ENCODE peak calls at places on chromosomes 3 and 15, in six cellular contexts. One of them, this sample, is unnamed.
A peak's percentile ranks its signal among the peaks of the same experiment; 100 is the strongest.

GRCh38 chr15:87597346-87598052 is 659.0 kb downstream of the NTRK3 start:
- DNase-seq in esophagus squamous epithelium: no peak
- DNase-seq in K562: peak; percentile 30
- DNase-seq in transverse colon: no peak
- DNase-seq in ovary: no peak
- DNase-seq in HepG2: no peak
- DNase-seq in this sample: no peak

GRCh38 chr3:194205675-194206133 is 69.8 kb downstream of the HES1 start:
- DNase-seq in transverse colon: no peak
- DNase-seq in K562: no peak
- DNase-seq in ovary: no peak
- DNase-seq in HepG2: no peak
- DNase-seq in esophagus squamous epithelium: no peak
- DNase-seq in this sample: no peak

GRCh38 chr3:164620956-164621355 is 457.3 kb downstream of the SI start:
- DNase-seq in ovary: no peak
- DNase-seq in K562: no peak
- DNase-seq in HepG2: no peak
- DNase-seq in transverse colon: no peak
- DNase-seq in esophagus squamous epithelium: no peak
- DNase-seq in this sample: no peak

GRCh38 chr3:53224026-53224425 is 31.8 kb downstream of the TKT start:
- DNase-seq in HepG2: no peak
- DNase-seq in esophagus squamous epithelium: no peak
- DNase-seq in K562: no peak
- DNase-seq in ovary: no peak
- DNase-seq in transverse colon: no peak
- DNase-seq in this sample: no peak

GRCh38 chr3:171783086-171783485 is 27.2 kb downstream of the PLD1 start:
- DNase-seq in K562: no peak
- DNase-seq in HepG2: no peak
- DNase-seq in transverse colon: no peak
- DNase-seq in esophagus squamous epithelium: no peak
- DNase-seq in ovary: no peak
- DNase-seq in this sample: no peak

GRCh38 chr3:71258526-71258925 is 325.0 kb downstream of the FOXP1 start:
- DNase-seq in HepG2: peak; percentile 81
- DNase-seq in K562: no peak
- DNase-seq in transverse colon: no peak
- DNase-seq in ovary: no peak
- DNase-seq in esophagus squamous epithelium: no peak
- DNase-seq in this sample: no peak

GRCh38 chr3:124519844-124520243 is 210.4 kb upstream of the UMPS start:
- DNase-seq in K562: no peak
- DNase-seq in esophagus squamous epithelium: no peak
- DNase-seq in HepG2: no peak
- DNase-seq in transverse colon: no peak
- DNase-seq in ovary: no peak
- DNase-seq in this sample: no peak

GRCh38 chr3:69016901-69017300 is 3.4 kb upstream of the EOGT start:
- DNase-seq in transverse colon: no peak
- DNase-seq in ovary: no peak
- DNase-seq in HepG2: no peak
- DNase-seq in esophagus squamous epithelium: no peak
- DNase-seq in K562: no peak
- DNase-seq in this sample: no peak

GRCh38 chr15:50876989-50877360 is 31.5 kb upstream of the AP4E1 start:
- DNase-seq in esophagus squamous epithelium: no peak
- DNase-seq in K562: peak; percentile 77
- DNase-seq in transverse colon: peak; percentile 81
- DNase-seq in HepG2: peak; percentile 78
- DNase-seq in ovary: peak; percentile 72
- DNase-seq in this sample: peak; percentile 75
- TF ChIP-seq POLR2A in esophagus squamous epithelium: no peak
- TF ChIP-seq POLR2A in K562: no peak
- TF ChIP-seq POLR2A in transverse colon: no peak
- TF ChIP-seq POLR2A in HepG2: no peak
- TF ChIP-seq POLR2A in ovary: no peak
- TF ChIP-seq POLR2A in this sample: no peak

GRCh38 chr15:76349301-76350070 is 12.9 kb downstream of the ISL2 start:
- DNase-seq in HepG2: no peak
- DNase-seq in transverse colon: no peak
- DNase-seq in ovary: no peak
- DNase-seq in K562: no peak
- DNase-seq in esophagus squamous epithelium: no peak
- DNase-seq in this sample: no peak

GRCh38 chr15:76345880-76346665 is 9.5 kb downstream of the ISL2 start:
- DNase-seq in HepG2: peak; percentile 61
- DNase-seq in ovary: no peak
- DNase-seq in K562: no peak
- DNase-seq in esophagus squamous epithelium: no peak
- DNase-seq in transverse colon: peak; percentile 81
- DNase-seq in this sample: no peak

GRCh38 chr15:76345269-76345879 is 8.8 kb downstream of the ISL2 start:
- DNase-seq in HepG2: no peak
- DNase-seq in esophagus squamous epithelium: no peak
- DNase-seq in transverse colon: no peak
- DNase-seq in K562: no peak
- DNase-seq in ovary: no peak
- DNase-seq in this sample: no peak

GRCh38 chr15:76346666-76347506 is 10.3 kb downstream of the ISL2 start:
- DNase-seq in esophagus squamous epithelium: no peak
- DNase-seq in transverse colon: peak; percentile 38
- DNase-seq in HepG2: no peak
- DNase-seq in K562: no peak
- DNase-seq in ovary: no peak
- DNase-seq in this sample: no peak

DNA sequence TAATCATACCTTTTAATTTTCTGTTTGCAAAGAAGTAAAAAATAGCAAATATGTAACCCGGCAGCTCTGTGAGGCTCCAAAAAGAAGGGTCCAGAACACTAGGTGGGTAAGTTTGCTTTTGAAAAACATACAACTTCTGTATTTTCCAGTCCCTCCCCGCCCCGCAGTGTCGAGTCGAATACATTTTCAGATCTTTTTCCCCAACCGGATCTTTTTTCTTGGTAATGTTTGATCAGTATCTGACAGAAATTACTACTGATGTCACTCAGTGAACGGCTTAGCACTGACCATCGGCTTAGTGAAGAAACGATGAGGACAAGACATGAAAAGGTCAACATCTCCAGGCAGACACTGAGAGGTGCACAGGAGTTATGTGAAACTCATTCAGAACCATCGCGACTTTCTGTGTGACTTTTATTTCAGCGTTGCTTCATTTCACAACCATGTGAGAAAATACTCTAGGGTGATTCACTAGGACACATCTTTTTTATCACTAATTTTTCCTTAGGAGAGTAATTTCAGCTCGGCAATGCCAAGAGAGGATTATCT is 11.0 kb downstream of the ISL2 start:
- DNase-seq in K562: no peak
- DNase-seq in HepG2: no peak
- DNase-seq in transverse colon: no peak
- DNase-seq in ovary: no peak
- DNase-seq in esophagus squamous epithelium: no peak
- DNase-seq in this sample: no peak
- H3K27me3 ChIP-seq in K562: no peaks in the 10 kb centered on the region
- H3K27me3 ChIP-seq in HepG2: no peaks in the 10 kb centered on the region
- H3K27me3 ChIP-seq in transverse colon: peaks cover 62% of the 10 kb centered on the region
- H3K27me3 ChIP-seq in ovary: peaks cover 7% of the 10 kb centered on the region
- H3K27me3 ChIP-seq in esophagus squamous epithelium: peaks cover 60% of the 10 kb centered on the region
- H3K27me3 ChIP-seq in this sample: peaks cover 43% of the 10 kb centered on the region

DNA sequence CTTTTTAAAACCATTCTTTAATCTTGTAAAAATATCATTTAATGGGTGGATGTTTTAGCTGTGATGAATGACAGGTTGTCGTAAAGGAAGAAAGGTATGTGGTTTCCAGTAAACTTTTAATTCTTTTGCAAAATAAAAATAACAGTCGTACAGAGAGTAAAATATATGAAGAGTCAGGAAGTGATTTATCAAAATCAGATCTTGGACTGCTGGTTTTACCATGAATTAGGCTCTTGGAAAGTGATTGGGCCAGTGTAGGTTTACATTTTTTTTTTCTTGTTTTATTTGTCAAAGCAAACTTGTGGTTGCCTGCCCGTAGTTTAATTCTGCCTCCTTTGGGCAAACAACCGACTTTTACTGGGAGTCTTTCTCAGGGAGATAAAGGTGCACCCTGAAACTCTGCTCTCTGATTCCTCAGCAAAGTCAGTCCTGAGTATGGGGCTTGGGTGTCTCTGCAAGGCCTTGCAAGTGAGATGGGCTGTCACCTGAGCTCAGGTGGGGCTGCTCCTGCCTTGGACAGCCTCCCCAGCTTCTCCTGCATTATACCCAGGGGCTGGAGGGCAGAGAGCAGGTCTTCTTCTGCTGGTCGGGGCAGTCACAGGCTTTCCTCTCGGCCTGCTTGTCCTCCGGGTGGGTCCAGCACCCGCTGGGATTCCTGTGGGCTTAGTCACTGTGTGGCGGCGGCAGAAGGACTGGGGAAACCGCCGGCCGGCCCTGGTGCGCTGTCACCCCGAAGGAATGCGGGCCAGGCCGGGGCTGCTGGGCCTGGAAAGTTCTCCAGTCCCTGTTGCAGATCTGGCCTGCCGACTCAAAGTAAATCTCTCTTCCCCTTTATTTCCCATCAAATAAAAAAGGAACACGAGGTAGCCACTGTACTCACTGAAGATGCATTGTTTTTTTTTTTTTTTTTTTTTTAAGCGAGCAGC is 79.0 kb downstream of the IGF1R start:
- DNase-seq in transverse colon: peak; percentile 89
- DNase-seq in HepG2: peak; percentile 89
- DNase-seq in esophagus squamous epithelium: no peak
- DNase-seq in K562: no peak
- DNase-seq in ovary: peak; percentile 87
- DNase-seq in this sample: peak; percentile 89
- TF ChIP-seq POLR2A in transverse colon: no peak
- TF ChIP-seq POLR2A in HepG2: no peak
- TF ChIP-seq POLR2A in esophagus squamous epithelium: no peak
- TF ChIP-seq POLR2A in K562: no peak
- TF ChIP-seq POLR2A in ovary: no peak
- TF ChIP-seq POLR2A in this sample: no peak

DNA sequence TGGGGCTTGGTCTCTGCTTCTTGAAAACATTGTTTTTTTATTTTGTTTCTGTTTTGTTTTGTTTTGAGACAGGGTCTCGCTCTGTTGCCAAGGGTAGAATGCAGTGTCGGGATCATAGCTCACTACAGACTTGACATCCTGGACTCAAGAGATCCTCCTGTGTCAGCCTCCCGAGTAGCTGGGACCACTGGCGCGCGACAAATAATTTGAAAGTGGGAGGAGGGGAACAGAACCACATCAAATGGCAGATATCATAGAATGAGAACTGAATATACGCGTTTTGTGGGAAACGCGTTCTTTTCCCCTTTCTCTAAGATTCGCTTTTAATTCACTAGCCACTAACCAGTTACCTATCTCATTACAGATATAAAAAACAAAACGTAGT is 641 bp upstream of the VPS13C start:
- DNase-seq in HepG2: no peak
- DNase-seq in transverse colon: no peak
- DNase-seq in K562: no peak
- DNase-seq in ovary: no peak
- DNase-seq in esophagus squamous epithelium: no peak
- DNase-seq in this sample: no peak
- H3K27me3 ChIP-seq in HepG2: peaks cover 3% of the 10 kb centered on the region
- H3K27me3 ChIP-seq in transverse colon: peaks cover 3% of the 10 kb centered on the region
- H3K27me3 ChIP-seq in K562: no peaks in the 10 kb centered on the region
- H3K27me3 ChIP-seq in ovary: no peaks in the 10 kb centered on the region
- H3K27me3 ChIP-seq in esophagus squamous epithelium: peaks cover 58% of the 10 kb centered on the region
- H3K27me3 ChIP-seq in this sample: no peaks in the 10 kb centered on the region

GRCh38 chr3:50214824-50215223 is 9.8 kb downstream of the SLC38A3 start:
- DNase-seq in K562: no peak
- DNase-seq in HepG2: no peak
- DNase-seq in esophagus squamous epithelium: no peak
- DNase-seq in ovary: no peak
- DNase-seq in transverse colon: no peak
- DNase-seq in this sample: no peak
- TF ChIP-seq POLR2A in K562: no peak
- TF ChIP-seq POLR2A in HepG2: no peak
- TF ChIP-seq POLR2A in esophagus squamous epithelium: no peak
- TF ChIP-seq POLR2A in ovary: no peak
- TF ChIP-seq POLR2A in transverse colon: no peak
- TF ChIP-seq POLR2A in this sample: no peak

DNA sequence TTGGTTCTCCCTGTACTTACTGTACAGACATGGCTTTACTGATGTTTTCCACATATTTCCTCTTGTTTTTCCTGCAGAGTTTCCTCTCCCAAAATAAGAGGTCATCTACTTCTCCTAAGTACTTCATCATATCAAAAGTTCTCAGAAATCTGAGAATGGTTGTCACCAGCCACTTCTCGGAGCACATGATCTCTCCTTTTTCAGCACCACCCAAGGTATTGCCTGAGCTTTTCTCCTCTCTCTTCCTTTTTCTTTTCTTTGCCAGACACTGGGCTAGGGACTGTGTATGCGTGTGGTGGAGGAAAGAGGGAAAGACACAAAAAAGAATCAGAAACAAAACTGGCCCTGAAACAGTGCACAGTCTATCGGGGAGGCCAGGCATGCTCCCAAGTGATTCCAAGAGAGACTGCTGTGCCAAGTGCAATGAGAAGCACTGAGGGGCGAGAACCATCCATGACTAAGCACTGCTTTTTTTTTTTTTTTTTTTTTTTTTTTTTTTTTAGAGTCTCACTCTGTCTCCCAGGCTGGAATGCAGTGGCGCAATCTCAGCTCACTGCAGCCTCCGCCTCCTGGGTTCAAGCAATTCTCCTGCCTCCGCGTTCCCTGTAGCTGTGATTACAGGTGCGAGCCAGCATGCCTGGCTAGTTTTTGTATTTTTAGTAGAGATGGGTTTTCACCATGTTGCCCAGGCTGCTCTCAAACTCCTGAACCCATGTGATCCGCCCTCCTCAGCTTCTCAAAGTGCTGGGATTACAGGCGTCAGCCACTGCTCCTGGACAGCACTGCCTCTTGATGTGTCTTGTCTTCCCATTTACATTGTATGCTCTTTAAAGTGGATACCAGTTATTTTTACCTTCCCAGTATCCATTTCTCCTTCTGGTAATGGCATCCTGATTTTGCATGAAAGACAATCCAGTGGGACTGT is 194.0 kb upstream of the FEZF2 start:
- DNase-seq in K562: no peak
- DNase-seq in esophagus squamous epithelium: no peak
- DNase-seq in transverse colon: no peak
- DNase-seq in ovary: peak; percentile 60
- DNase-seq in HepG2: peak; percentile 10
- DNase-seq in this sample: peak; percentile 15
- H3K27me3 ChIP-seq in K562: no peaks in the 10 kb centered on the region
- H3K27me3 ChIP-seq in esophagus squamous epithelium: peaks cover 17% of the 10 kb centered on the region
- H3K27me3 ChIP-seq in transverse colon: no peaks in the 10 kb centered on the region
- H3K27me3 ChIP-seq in ovary: no peaks in the 10 kb centered on the region
- H3K27me3 ChIP-seq in HepG2: peaks cover 5% of the 10 kb centered on the region
- H3K27me3 ChIP-seq in this sample: no peaks in the 10 kb centered on the region

DNA sequence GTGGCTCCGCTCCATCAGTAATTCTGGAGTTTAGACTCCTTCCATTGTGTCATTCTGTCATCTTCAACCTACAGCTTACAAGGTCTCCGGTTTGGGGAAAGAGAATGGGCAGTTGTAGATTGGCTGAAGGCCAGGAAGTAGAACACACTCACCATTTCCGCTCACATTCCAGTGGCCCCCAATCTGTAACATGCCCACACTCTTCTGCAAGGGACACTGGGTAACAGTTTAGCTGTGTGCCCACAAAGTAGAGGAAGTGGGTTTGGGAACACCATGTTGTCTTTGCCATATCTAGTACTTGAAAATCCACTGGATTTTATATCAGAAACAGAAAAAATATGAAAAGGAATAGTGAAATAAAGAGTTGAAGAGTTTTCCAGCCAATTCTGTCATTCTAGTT is 153.5 kb downstream of the SV2B start:
- DNase-seq in transverse colon: no peak
- DNase-seq in K562: no peak
- DNase-seq in HepG2: no peak
- DNase-seq in ovary: no peak
- DNase-seq in esophagus squamous epithelium: no peak
- DNase-seq in this sample: no peak
- TF ChIP-seq POLR2A in transverse colon: no peak
- TF ChIP-seq POLR2A in K562: no peak
- TF ChIP-seq POLR2A in HepG2: no peak
- TF ChIP-seq POLR2A in ovary: no peak
- TF ChIP-seq POLR2A in esophagus squamous epithelium: no peak
- TF ChIP-seq POLR2A in this sample: no peak

This sample was measured in uterus.